ENCODE peak calls at places on chromosomes 5 and 9, in eight cellular contexts. I, L, X, G, Z, U, D and S are unnamed samples.

GRCh38 chr9:122562134-122562760 is 9.3 kb downstream of the OR1N2 start:
- DNase-seq in Z (no peak), L (no peak), U (no peak), D (no peak), G (no peak), I (no peak), X (no peak), S (no peak)

GRCh38 chr5:59724482-59725392 is 168.8 kb downstream of the PDE4D start:
- DNase-seq in Z (no peak), L (peak), I (no peak), D (peak), X (no peak), U (no peak), G (no peak), S (peak)

GRCh38 chr5:138274189-138274853 is at the start of gene GFRA3:
- DNase-seq in G (no peak), U (no peak), D (peak), I (no peak), Z (no peak), X (no peak), L (no peak), S (no peak)

GRCh38 chr9:81559741-81560140 is 129.6 kb downstream of the TLE1 start:
- DNase-seq in Z (no peak), G (no peak), U (no peak), L (peak), I (no peak), D (no peak), X (no peak), S (no peak)

GRCh38 chr5:143161893-143162520 is 241.5 kb downstream of the NR3C1 start:
- DNase-seq in D (no peak), Z (peak), G (no peak), L (no peak), X (peak), U (no peak), I (no peak), S (no peak)

GRCh38 chr5:52684056-52684455 is 103.7 kb upstream of the ITGA1 start:
- DNase-seq in U (no peak), X (no peak), G (no peak), I (no peak), D (no peak), Z (no peak), L (no peak), S (no peak)

GRCh38 chr5:145585-146323 is 45.5 kb upstream of the LRRC14B start:
- DNase-seq in G (no peak), D (no peak), L (no peak), Z (no peak), I (no peak), X (no peak), U (no peak), S (no peak)

GRCh38 chr9:8632493-8632892 is 832.9 kb upstream of the DMAC1 start:
- DNase-seq in I (no peak), X (no peak), Z (no peak), D (no peak), U (no peak), G (no peak), L (no peak), S (no peak)

GRCh38 chr5:178786859-178787499 is 56.5 kb upstream of the ZNF354A start:
- DNase-seq in D (no peak), X (peak), Z (no peak), L (no peak), I (no peak), G (no peak), U (no peak), S (peak)

GRCh38 chr5:34652466-34652865 is 3.7 kb upstream of the RAI14 start:
- DNase-seq in X (no peak), G (no peak), D (no peak), U (no peak), I (no peak), Z (no peak), L (no peak), S (no peak)

GRCh38 chr9:121286973-121287721 is 19.2 kb downstream of the GSN start:
- DNase-seq in U (peak), D (peak), X (peak), L (peak), I (no peak), Z (peak), G (peak), S (peak)

GRCh38 chr9:124210697-124211096 is 47.1 kb upstream of the NEK6 start:
- DNase-seq in D (no peak), L (no peak), X (no peak), I (no peak), Z (no peak), U (no peak), G (no peak), S (no peak)

GRCh38 chr5:40033411-40033810 is 608.6 kb upstream of the DAB2 start:
- DNase-seq in L (no peak), I (peak), G (no peak), U (no peak), Z (no peak), D (no peak), X (no peak), S (peak)

GRCh38 chr5:157196045-157196444 is 15.4 kb downstream of the ITK start:
- DNase-seq in U (no peak), I (no peak), G (no peak), Z (no peak), D (no peak), X (no peak), L (no peak), S (no peak)

GRCh38 chr5:1709186-1709803 is 90.3 kb downstream of the MRPL36 start:
- DNase-seq in Z (no peak), X (no peak), G (no peak), D (no peak), I (no peak), U (no peak), L (no peak), S (no peak)

GRCh38 chr9:134570726-134571325 is 70.8 kb upstream of the COL5A1 start:
- DNase-seq in L (no peak), Z (no peak), G (no peak), X (peak), U (peak), I (no peak), D (no peak), S (no peak)

GRCh38 chr9:15999422-16000339 is 446.8 kb downstream of the CCDC171 start:
- DNase-seq in Z (no peak), G (no peak), D (no peak), I (no peak), U (peak), L (peak), X (no peak), S (peak)

GRCh38 chr5:15957124-15957523 is 222.5 kb downstream of the MARCHF11 start:
- DNase-seq in G (no peak), U (no peak), L (no peak), X (no peak), I (no peak), D (no peak), Z (no peak), S (no peak)

GRCh38 chr5:138964547-138965174 is 89.5 kb upstream of the LRRTM2 start:
- DNase-seq in I (no peak), X (no peak), Z (no peak), G (no peak), U (no peak), L (no peak), D (no peak), S (no peak)

GRCh38 chr5:168549554-168549953 is 20.4 kb downstream of the FBLL1 start:
- DNase-seq in G (no peak), U (no peak), D (no peak), Z (no peak), I (no peak), X (no peak), L (no peak), S (no peak)

GRCh38 chr5:32507738-32508434 is 63.3 kb upstream of the ZFR start:
- DNase-seq in U (no peak), G (no peak), L (no peak), I (no peak), Z (peak), X (no peak), D (no peak), S (peak)

GRCh38 chr5:541148-541887 is 17.1 kb upstream of the SLC9A3 start:
- DNase-seq in G (no peak), U (peak), Z (no peak), D (peak), L (no peak), I (peak), X (no peak), S (peak)

GRCh38 chr9:138043411-138044345 is 166.1 kb downstream of the CACNA1B start:
- DNase-seq in Z (no peak), D (no peak), U (no peak), X (peak), L (no peak), G (peak), I (peak), S (peak)

GRCh38 chr5:9604416-9604815 is 25.7 kb downstream of the TAS2R1 start:
- DNase-seq in X (no peak), I (no peak), Z (no peak), D (no peak), L (no peak), G (no peak), U (no peak), S (no peak)

GRCh38 chr9:15298362-15298761 is 8.7 kb downstream of the TTC39B start:
- DNase-seq in U (no peak), Z (no peak), G (no peak), L (no peak), D (no peak), X (no peak), I (no peak), S (no peak)

GRCh38 chr5:154830596-154830995 is 19.8 kb downstream of the FAXDC2 start:
- DNase-seq in X (no peak), L (no peak), G (no peak), U (no peak), D (no peak), Z (no peak), I (no peak), S (no peak)

GRCh38 chr9:130894546-130894945 is 2.1 kb downstream of the QRFP start:
- DNase-seq in G (no peak), X (no peak), U (no peak), Z (no peak), I (no peak), L (no peak), D (no peak), S (no peak)

GRCh38 chr5:67319935-67320725 is 123.5 kb upstream of the CD180 start:
- DNase-seq in G (no peak), Z (no peak), X (no peak), D (no peak), U (no peak), I (no peak), L (no peak), S (no peak)

GRCh38 chr5:96297290-96297689 is 135.8 kb downstream of the PCSK1 start:
- DNase-seq in Z (no peak), D (no peak), I (no peak), G (no peak), U (peak), L (no peak), X (no peak), S (no peak)

GRCh38 chr9:96061293-96061987 is 185.9 kb downstream of the ERCC6L2 start:
- DNase-seq in Z (peak), L (peak), D (peak), X (peak), I (no peak), U (no peak), G (no peak), S (peak)

GRCh38 chr5:148981353-148981752 is 81.5 kb downstream of the SH3TC2 start:
- DNase-seq in Z (no peak), U (no peak), X (no peak), D (no peak), I (no peak), G (no peak), L (no peak), S (no peak)

GRCh38 chr9:87375397-87376073 is 122.1 kb upstream of the DAPK1 start:
- DNase-seq in G (no peak), Z (no peak), L (no peak), X (no peak), U (no peak), D (no peak), I (no peak), S (no peak)

GRCh38 chr5:41869150-41869738 is 981 bp downstream of the OXCT1 start:
- DNase-seq in X (peak), L (no peak), U (peak), I (peak), D (peak), G (peak), Z (peak), S (peak)

GRCh38 chr9:134376386-134377142 is 50.3 kb downstream of the RXRA start:
- DNase-seq in L (no peak), Z (no peak), U (peak), D (no peak), X (no peak), I (no peak), G (no peak), S (peak)

GRCh38 chr9:101455656-101456235 is 20.2 kb upstream of the ALDOB start:
- DNase-seq in G (no peak), Z (no peak), L (no peak), I (no peak), D (no peak), X (no peak), U (no peak), S (no peak)

GRCh38 chr9:111661802-111662491 is 542 bp downstream of the GNG10 start:
- DNase-seq in L (no peak), X (peak), Z (peak), U (peak), D (peak), I (peak), G (no peak), S (peak)

GRCh38 chr9:121837113-121838010 is 185.9 kb downstream of the DAB2IP start:
- DNase-seq in I (no peak), D (no peak), X (peak), L (no peak), G (peak), U (peak), Z (no peak), S (no peak)

GRCh38 chr9:33988219-33988890 is 60.3 kb downstream of the UBAP2 start:
- DNase-seq in U (no peak), G (no peak), L (no peak), X (no peak), Z (no peak), D (no peak), I (no peak), S (no peak)

GRCh38 chr9:114387678-114388431 is at the start of gene AKNA:
- DNase-seq in I (peak), X (peak), D (no peak), U (peak), Z (peak), L (no peak), G (peak), S (peak)
- TF ChIP-seq POLR2A in I (peak), X (peak), D (no peak), U (peak), Z (peak), L (no peak), G (peak), S (peak)

GRCh38 chr9:132383462-132383883 is 23.2 kb downstream of the TTF1 start:
- DNase-seq in I (peak), U (no peak), L (no peak), Z (no peak), D (no peak), X (no peak), G (no peak), S (no peak)
- TF ChIP-seq CTCF in I (no peak), U (no peak), L (no peak), Z (no peak), D (no peak), X (no peak), G (no peak), S (no peak)

GRCh38 chr5:69039829-69040228 is 54.0 kb upstream of the SLC30A5 start:
- DNase-seq in G (no peak), I (no peak), D (no peak), U (no peak), L (no peak), X (no peak), Z (no peak), S (no peak)

GRCh38 chr5:69042915-69043795 is 50.7 kb upstream of the SLC30A5 start:
- DNase-seq in G (peak), I (peak), X (peak), Z (peak), D (peak), U (peak), L (peak), S (peak)

GRCh38 chr5:69046375-69046957 is 47.3 kb upstream of the SLC30A5 start:
- DNase-seq in G (no peak), D (peak), U (no peak), I (no peak), X (no peak), L (no peak), Z (no peak), S (peak)

GRCh38 chr5:69038539-69038938 is 55.3 kb upstream of the SLC30A5 start:
- DNase-seq in G (no peak), U (no peak), I (no peak), L (no peak), D (no peak), X (no peak), Z (no peak), S (no peak)

DNA sequence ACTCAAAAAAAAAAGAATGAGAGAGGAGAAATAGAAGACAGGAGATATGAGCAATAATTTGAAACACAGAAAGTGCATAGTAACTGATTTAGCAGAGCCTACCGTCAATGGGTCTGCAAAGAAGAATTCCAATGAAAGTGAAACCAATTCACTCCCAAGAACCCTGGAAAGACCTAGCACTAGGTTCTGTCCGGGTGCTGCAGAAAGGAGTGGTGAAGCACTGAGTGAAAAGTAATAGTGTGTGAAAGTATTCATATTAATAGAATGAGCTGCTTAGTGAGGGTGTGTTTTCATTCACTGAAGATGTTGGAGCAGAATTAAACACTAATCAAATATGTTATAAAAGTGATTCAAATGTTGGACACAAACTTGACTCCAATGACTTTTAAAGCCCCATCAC is 51.3 kb upstream of the SLC30A5 start:
- DNase-seq in D (no peak), I (no peak), G (no peak), L (peak), X (no peak), U (no peak), Z (no peak), S (no peak)
- TF ChIP-seq POLR2A in D (no peak), I (no peak), G (no peak), L (no peak), X (no peak), U (no peak), Z (no peak), S (no peak)

GRCh38 chr9:97132865-97133264 is 93.9 kb upstream of the CTSV start:
- DNase-seq in Z (no peak), U (no peak), I (no peak), G (no peak), L (no peak), X (no peak), D (no peak), S (no peak)

GRCh38 chr9:97124256-97124655 is 85.3 kb upstream of the CTSV start:
- DNase-seq in Z (no peak), X (no peak), U (no peak), G (no peak), D (no peak), L (no peak), I (no peak), S (no peak)

GRCh38 chr9:97128919-97129318 is 90.0 kb upstream of the CTSV start:
- DNase-seq in I (no peak), Z (no peak), G (no peak), D (no peak), X (no peak), L (no peak), U (no peak), S (no peak)
- TF ChIP-seq CTCF in I (no peak), Z (no peak), G (no peak), D (no peak), X (no peak), L (no peak), U (no peak), S (no peak)

DNA sequence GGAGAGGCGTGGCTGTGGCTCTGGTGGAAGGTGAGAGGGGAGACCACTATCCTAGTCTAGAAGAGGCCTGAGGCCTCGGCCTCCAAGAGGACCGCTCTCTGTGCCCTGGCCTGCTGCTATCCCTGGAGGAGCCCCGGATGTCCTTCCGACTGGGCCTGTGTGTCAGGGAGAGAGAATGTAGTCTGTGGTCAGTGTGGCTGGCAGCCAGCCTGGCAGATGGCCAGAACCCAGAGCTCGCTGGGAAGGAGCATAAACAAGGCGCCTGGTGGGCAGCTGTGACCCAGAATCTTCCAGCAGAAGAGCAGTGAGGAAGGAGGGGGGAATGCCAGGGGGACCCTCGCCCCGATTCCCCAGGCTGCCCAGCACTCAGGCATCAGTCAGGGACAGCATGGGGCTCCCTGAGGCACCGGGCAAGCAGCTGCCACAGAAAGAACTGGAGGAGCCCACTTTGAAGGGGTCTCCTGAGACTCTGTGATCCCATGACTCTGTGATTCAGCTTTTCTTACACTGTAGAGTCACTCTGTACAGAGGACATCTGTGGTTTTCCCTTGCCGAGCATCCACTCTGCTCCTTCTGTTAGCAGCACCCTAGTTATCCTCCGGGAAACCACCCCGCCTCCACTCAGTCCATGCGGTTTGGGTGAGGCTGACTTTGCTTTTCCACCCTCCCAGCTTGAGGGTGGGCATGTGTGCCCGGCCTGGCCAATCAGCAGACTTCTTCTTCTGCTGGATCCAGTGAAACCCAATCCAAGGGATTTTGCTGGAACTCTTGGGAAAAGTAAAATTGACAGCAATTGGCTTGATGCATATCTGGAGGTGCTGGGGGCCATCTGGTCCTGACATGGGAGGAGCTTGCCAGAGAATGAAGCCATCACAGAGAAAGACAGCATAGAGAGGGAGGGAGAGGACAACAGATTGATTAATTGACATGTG is 46.2 kb upstream of the PWWP2A start:
- DNase-seq in L (peak), U (peak), G (peak), Z (peak), I (peak), X (peak), D (peak), S (peak)
- TF ChIP-seq POLR2A in L (peak), U (no peak), G (no peak), Z (peak), I (no peak), X (no peak), D (no peak), S (no peak)

GRCh38 chr5:172868436-172868923 is 34.4 kb downstream of the ERGIC1 start:
- DNase-seq in Z (no peak), U (no peak), X (no peak), I (no peak), L (peak), D (no peak), G (no peak), S (no peak)

GRCh38 chr5:172870261-172870806 is 36.3 kb downstream of the ERGIC1 start:
- DNase-seq in Z (peak), G (no peak), L (no peak), D (no peak), X (no peak), U (peak), I (peak), S (no peak)

GRCh38 chr5:172869734-172870133 is 35.7 kb downstream of the ERGIC1 start:
- DNase-seq in G (no peak), I (no peak), X (no peak), Z (no peak), L (no peak), D (no peak), U (no peak), S (no peak)

GRCh38 chr5:172867761-172868435 is 33.8 kb downstream of the ERGIC1 start:
- DNase-seq in U (no peak), X (no peak), D (no peak), L (no peak), Z (no peak), I (peak), G (no peak), S (no peak)

GRCh38 chr5:172868924-172869565 is 35.0 kb downstream of the ERGIC1 start:
- DNase-seq in I (peak), G (peak), Z (peak), D (peak), U (peak), X (peak), L (peak), S (peak)
- TF ChIP-seq CTCF in I (no peak), G (peak), Z (peak), D (peak), U (no peak), X (peak), L (no peak), S (no peak)

DNA sequence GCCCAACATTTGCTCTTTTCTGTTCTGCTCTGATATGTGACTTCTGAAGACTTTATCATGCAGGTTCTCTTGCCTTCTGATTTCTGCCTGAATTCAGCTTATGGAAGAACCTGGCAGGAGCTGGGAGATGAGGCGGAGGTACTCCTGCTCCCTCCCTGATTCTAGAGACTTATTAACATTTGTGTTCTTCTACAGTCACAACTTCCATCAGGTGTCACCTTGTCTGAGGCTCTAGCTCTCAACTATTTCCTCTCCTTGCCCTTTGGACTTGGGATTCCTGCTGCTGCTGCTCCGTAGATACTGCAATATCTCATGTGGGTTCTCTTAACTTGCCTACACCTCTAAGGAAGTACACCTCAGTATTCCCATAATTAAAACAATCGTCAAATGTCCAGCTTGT is 21.1 kb downstream of the ANXA1 start:
- DNase-seq in D (no peak), U (no peak), L (no peak), X (no peak), Z (no peak), G (no peak), I (no peak), S (no peak)
- TF ChIP-seq POLR2A in D (no peak), U (no peak), L (no peak), X (no peak), Z (no peak), G (no peak), I (no peak), S (no peak)